ENCODE peak calls at places on chromosomes 7 and 10, in ten cellular contexts. One of them, this sample, is unnamed.

GRCh38 chr10:62327897-62328296 is 46.3 kb upstream of the ZNF365 start:
- DNase-seq in occipital lobe: no peak
- DNase-seq in left ventricle myocardium inferior: no peak
- DNase-seq in cardiac muscle cell: no peak
- DNase-seq in GM23338: no peak
- DNase-seq in left cardiac atrium: no peak
- DNase-seq in NCI-H1694 treated with DMSO at 0.1 percent for 48 hours: no peak
- DNase-seq in stimulated activated CD4-positive, alpha-beta T cell treated with anti-CD3 and anti-CD28 coated beads, TNF-alpha, amount 100 ng/mL, for 4 hours: no peak
- DNase-seq in effector memory CD8-positive, alpha-beta T cell: no peak
- DNase-seq in fibroblast of the conjunctiva: peak
- DNase-seq in this sample: no peak

GRCh38 chr7:91151916-91152315 is 112.3 kb upstream of the FZD1 start:
- DNase-seq in GM23338: no peak
- DNase-seq in stimulated activated CD4-positive, alpha-beta T cell treated with anti-CD3 and anti-CD28 coated beads, TNF-alpha, amount 100 ng/mL, for 4 hours: no peak
- DNase-seq in fibroblast of the conjunctiva: no peak
- DNase-seq in effector memory CD8-positive, alpha-beta T cell: no peak
- DNase-seq in occipital lobe: no peak
- DNase-seq in left ventricle myocardium inferior: no peak
- DNase-seq in left cardiac atrium: no peak
- DNase-seq in cardiac muscle cell: no peak
- DNase-seq in NCI-H1694 treated with DMSO at 0.1 percent for 48 hours: no peak
- DNase-seq in this sample: no peak

GRCh38 chr7:85074-85945 is 107.1 kb upstream of the FAM20C start:
- DNase-seq in effector memory CD8-positive, alpha-beta T cell: no peak
- DNase-seq in fibroblast of the conjunctiva: no peak
- DNase-seq in NCI-H1694 treated with DMSO at 0.1 percent for 48 hours: no peak
- DNase-seq in stimulated activated CD4-positive, alpha-beta T cell treated with anti-CD3 and anti-CD28 coated beads, TNF-alpha, amount 100 ng/mL, for 4 hours: no peak
- DNase-seq in left ventricle myocardium inferior: peak
- DNase-seq in cardiac muscle cell: peak
- DNase-seq in GM23338: no peak
- DNase-seq in occipital lobe: no peak
- DNase-seq in left cardiac atrium: no peak
- DNase-seq in this sample: no peak

GRCh38 chr7:149002604-149003003 is 25.7 kb downstream of the PDIA4 start:
- DNase-seq in NCI-H1694 treated with DMSO at 0.1 percent for 48 hours: no peak
- DNase-seq in left ventricle myocardium inferior: no peak
- DNase-seq in effector memory CD8-positive, alpha-beta T cell: no peak
- DNase-seq in occipital lobe: no peak
- DNase-seq in GM23338: no peak
- DNase-seq in cardiac muscle cell: no peak
- DNase-seq in fibroblast of the conjunctiva: no peak
- DNase-seq in stimulated activated CD4-positive, alpha-beta T cell treated with anti-CD3 and anti-CD28 coated beads, TNF-alpha, amount 100 ng/mL, for 4 hours: no peak
- DNase-seq in left cardiac atrium: no peak
- DNase-seq in this sample: no peak

GRCh38 chr7:130344248-130344866 is at the start of gene CPA5:
- DNase-seq in fibroblast of the conjunctiva: no peak
- DNase-seq in cardiac muscle cell: no peak
- DNase-seq in effector memory CD8-positive, alpha-beta T cell: no peak
- DNase-seq in left ventricle myocardium inferior: no peak
- DNase-seq in occipital lobe: no peak
- DNase-seq in stimulated activated CD4-positive, alpha-beta T cell treated with anti-CD3 and anti-CD28 coated beads, TNF-alpha, amount 100 ng/mL, for 4 hours: no peak
- DNase-seq in left cardiac atrium: no peak
- DNase-seq in GM23338: no peak
- DNase-seq in NCI-H1694 treated with DMSO at 0.1 percent for 48 hours: no peak
- DNase-seq in this sample: no peak

GRCh38 chr7:16484453-16485158 is 19.1 kb upstream of the SOSTDC1 start:
- DNase-seq in stimulated activated CD4-positive, alpha-beta T cell treated with anti-CD3 and anti-CD28 coated beads, TNF-alpha, amount 100 ng/mL, for 4 hours: no peak
- DNase-seq in left cardiac atrium: no peak
- DNase-seq in effector memory CD8-positive, alpha-beta T cell: no peak
- DNase-seq in occipital lobe: no peak
- DNase-seq in GM23338: peak
- DNase-seq in cardiac muscle cell: peak
- DNase-seq in left ventricle myocardium inferior: no peak
- DNase-seq in NCI-H1694 treated with DMSO at 0.1 percent for 48 hours: no peak
- DNase-seq in fibroblast of the conjunctiva: no peak
- DNase-seq in this sample: no peak

GRCh38 chr10:106384541-106384940 is 780.0 kb downstream of the SORCS1 start:
- DNase-seq in effector memory CD8-positive, alpha-beta T cell: no peak
- DNase-seq in GM23338: no peak
- DNase-seq in left cardiac atrium: no peak
- DNase-seq in cardiac muscle cell: peak
- DNase-seq in fibroblast of the conjunctiva: no peak
- DNase-seq in occipital lobe: no peak
- DNase-seq in left ventricle myocardium inferior: no peak
- DNase-seq in stimulated activated CD4-positive, alpha-beta T cell treated with anti-CD3 and anti-CD28 coated beads, TNF-alpha, amount 100 ng/mL, for 4 hours: no peak
- DNase-seq in NCI-H1694 treated with DMSO at 0.1 percent for 48 hours: no peak
- DNase-seq in this sample: no peak

GRCh38 chr10:5659702-5660528 is 6.5 kb downstream of the ASB13 start:
- DNase-seq in left ventricle myocardium inferior: no peak
- DNase-seq in stimulated activated CD4-positive, alpha-beta T cell treated with anti-CD3 and anti-CD28 coated beads, TNF-alpha, amount 100 ng/mL, for 4 hours: no peak
- DNase-seq in NCI-H1694 treated with DMSO at 0.1 percent for 48 hours: no peak
- DNase-seq in effector memory CD8-positive, alpha-beta T cell: no peak
- DNase-seq in cardiac muscle cell: peak
- DNase-seq in occipital lobe: no peak
- DNase-seq in left cardiac atrium: peak
- DNase-seq in fibroblast of the conjunctiva: peak
- DNase-seq in GM23338: peak
- DNase-seq in this sample: no peak

GRCh38 chr10:58780481-58780880 is 267.8 kb downstream of the BICC1 start:
- DNase-seq in occipital lobe: no peak
- DNase-seq in GM23338: no peak
- DNase-seq in cardiac muscle cell: peak
- DNase-seq in fibroblast of the conjunctiva: no peak
- DNase-seq in left cardiac atrium: no peak
- DNase-seq in left ventricle myocardium inferior: no peak
- DNase-seq in NCI-H1694 treated with DMSO at 0.1 percent for 48 hours: no peak
- DNase-seq in effector memory CD8-positive, alpha-beta T cell: no peak
- DNase-seq in stimulated activated CD4-positive, alpha-beta T cell treated with anti-CD3 and anti-CD28 coated beads, TNF-alpha, amount 100 ng/mL, for 4 hours: no peak
- DNase-seq in this sample: no peak

GRCh38 chr10:112461029-112461887 is 14.2 kb downstream of the VTI1A start:
- DNase-seq in left ventricle myocardium inferior: no peak
- DNase-seq in GM23338: no peak
- DNase-seq in fibroblast of the conjunctiva: peak
- DNase-seq in occipital lobe: no peak
- DNase-seq in left cardiac atrium: no peak
- DNase-seq in cardiac muscle cell: peak
- DNase-seq in effector memory CD8-positive, alpha-beta T cell: no peak
- DNase-seq in stimulated activated CD4-positive, alpha-beta T cell treated with anti-CD3 and anti-CD28 coated beads, TNF-alpha, amount 100 ng/mL, for 4 hours: no peak
- DNase-seq in NCI-H1694 treated with DMSO at 0.1 percent for 48 hours: no peak
- DNase-seq in this sample: no peak

GRCh38 chr10:91105269-91105668 is 115.2 kb upstream of the PCGF5 start:
- DNase-seq in effector memory CD8-positive, alpha-beta T cell: no peak
- DNase-seq in NCI-H1694 treated with DMSO at 0.1 percent for 48 hours: no peak
- DNase-seq in fibroblast of the conjunctiva: no peak
- DNase-seq in occipital lobe: no peak
- DNase-seq in GM23338: no peak
- DNase-seq in stimulated activated CD4-positive, alpha-beta T cell treated with anti-CD3 and anti-CD28 coated beads, TNF-alpha, amount 100 ng/mL, for 4 hours: no peak
- DNase-seq in cardiac muscle cell: no peak
- DNase-seq in left cardiac atrium: no peak
- DNase-seq in left ventricle myocardium inferior: no peak
- DNase-seq in this sample: no peak

GRCh38 chr7:12257582-12257981 is 46.5 kb downstream of the TMEM106B start:
- DNase-seq in fibroblast of the conjunctiva: peak
- DNase-seq in GM23338: no peak
- DNase-seq in left ventricle myocardium inferior: no peak
- DNase-seq in stimulated activated CD4-positive, alpha-beta T cell treated with anti-CD3 and anti-CD28 coated beads, TNF-alpha, amount 100 ng/mL, for 4 hours: no peak
- DNase-seq in left cardiac atrium: no peak
- DNase-seq in effector memory CD8-positive, alpha-beta T cell: peak
- DNase-seq in NCI-H1694 treated with DMSO at 0.1 percent for 48 hours: no peak
- DNase-seq in occipital lobe: no peak
- DNase-seq in cardiac muscle cell: peak
- DNase-seq in this sample: no peak

GRCh38 chr10:5433182-5433581 is 20.8 kb downstream of the NET1 start:
- DNase-seq in fibroblast of the conjunctiva: no peak
- DNase-seq in stimulated activated CD4-positive, alpha-beta T cell treated with anti-CD3 and anti-CD28 coated beads, TNF-alpha, amount 100 ng/mL, for 4 hours: no peak
- DNase-seq in effector memory CD8-positive, alpha-beta T cell: no peak
- DNase-seq in left ventricle myocardium inferior: no peak
- DNase-seq in occipital lobe: no peak
- DNase-seq in cardiac muscle cell: no peak
- DNase-seq in NCI-H1694 treated with DMSO at 0.1 percent for 48 hours: no peak
- DNase-seq in left cardiac atrium: no peak
- DNase-seq in GM23338: no peak
- DNase-seq in this sample: no peak

GRCh38 chr10:97188234-97188847 is 2.6 kb upstream of the SLIT1 start:
- DNase-seq in left cardiac atrium: no peak
- DNase-seq in NCI-H1694 treated with DMSO at 0.1 percent for 48 hours: peak
- DNase-seq in stimulated activated CD4-positive, alpha-beta T cell treated with anti-CD3 and anti-CD28 coated beads, TNF-alpha, amount 100 ng/mL, for 4 hours: no peak
- DNase-seq in effector memory CD8-positive, alpha-beta T cell: no peak
- DNase-seq in cardiac muscle cell: no peak
- DNase-seq in occipital lobe: no peak
- DNase-seq in GM23338: no peak
- DNase-seq in fibroblast of the conjunctiva: no peak
- DNase-seq in left ventricle myocardium inferior: no peak
- DNase-seq in this sample: peak

GRCh38 chr7:75879771-75880184 is 944 bp downstream of the RHBDD2 start:
- DNase-seq in cardiac muscle cell: peak
- DNase-seq in GM23338: peak
- DNase-seq in left cardiac atrium: no peak
- DNase-seq in left ventricle myocardium inferior: no peak
- DNase-seq in fibroblast of the conjunctiva: no peak
- DNase-seq in stimulated activated CD4-positive, alpha-beta T cell treated with anti-CD3 and anti-CD28 coated beads, TNF-alpha, amount 100 ng/mL, for 4 hours: no peak
- DNase-seq in effector memory CD8-positive, alpha-beta T cell: no peak
- DNase-seq in NCI-H1694 treated with DMSO at 0.1 percent for 48 hours: no peak
- DNase-seq in occipital lobe: no peak
- DNase-seq in this sample: no peak

GRCh38 chr10:130913844-130914243 is 397.7 kb downstream of the TCERG1L start:
- DNase-seq in effector memory CD8-positive, alpha-beta T cell: no peak
- DNase-seq in occipital lobe: no peak
- DNase-seq in left ventricle myocardium inferior: no peak
- DNase-seq in cardiac muscle cell: no peak
- DNase-seq in fibroblast of the conjunctiva: no peak
- DNase-seq in stimulated activated CD4-positive, alpha-beta T cell treated with anti-CD3 and anti-CD28 coated beads, TNF-alpha, amount 100 ng/mL, for 4 hours: no peak
- DNase-seq in NCI-H1694 treated with DMSO at 0.1 percent for 48 hours: no peak
- DNase-seq in GM23338: no peak
- DNase-seq in left cardiac atrium: no peak
- DNase-seq in this sample: no peak

GRCh38 chr10:60382946-60383681 is 6.6 kb downstream of the ANK3 start:
- DNase-seq in occipital lobe: no peak
- DNase-seq in left cardiac atrium: no peak
- DNase-seq in effector memory CD8-positive, alpha-beta T cell: no peak
- DNase-seq in left ventricle myocardium inferior: no peak
- DNase-seq in stimulated activated CD4-positive, alpha-beta T cell treated with anti-CD3 and anti-CD28 coated beads, TNF-alpha, amount 100 ng/mL, for 4 hours: no peak
- DNase-seq in NCI-H1694 treated with DMSO at 0.1 percent for 48 hours: no peak
- DNase-seq in cardiac muscle cell: peak
- DNase-seq in GM23338: no peak
- DNase-seq in fibroblast of the conjunctiva: no peak
- DNase-seq in this sample: no peak

GRCh38 chr10:28241766-28242399 is 61.0 kb downstream of the MPP7 start:
- DNase-seq in fibroblast of the conjunctiva: peak
- DNase-seq in occipital lobe: no peak
- DNase-seq in left ventricle myocardium inferior: no peak
- DNase-seq in GM23338: peak
- DNase-seq in stimulated activated CD4-positive, alpha-beta T cell treated with anti-CD3 and anti-CD28 coated beads, TNF-alpha, amount 100 ng/mL, for 4 hours: no peak
- DNase-seq in cardiac muscle cell: peak
- DNase-seq in left cardiac atrium: no peak
- DNase-seq in NCI-H1694 treated with DMSO at 0.1 percent for 48 hours: no peak
- DNase-seq in effector memory CD8-positive, alpha-beta T cell: peak
- DNase-seq in this sample: no peak

GRCh38 chr10:43250925-43251663 is 15.8 kb downstream of the RASGEF1A start:
- DNase-seq in left ventricle myocardium inferior: peak
- DNase-seq in fibroblast of the conjunctiva: no peak
- DNase-seq in cardiac muscle cell: no peak
- DNase-seq in occipital lobe: no peak
- DNase-seq in left cardiac atrium: peak
- DNase-seq in stimulated activated CD4-positive, alpha-beta T cell treated with anti-CD3 and anti-CD28 coated beads, TNF-alpha, amount 100 ng/mL, for 4 hours: no peak
- DNase-seq in NCI-H1694 treated with DMSO at 0.1 percent for 48 hours: no peak
- DNase-seq in effector memory CD8-positive, alpha-beta T cell: no peak
- DNase-seq in GM23338: no peak
- DNase-seq in this sample: no peak

GRCh38 chr10:63922714-63923317 is 401.6 kb downstream of the REEP3 start:
- DNase-seq in left ventricle myocardium inferior: no peak
- DNase-seq in NCI-H1694 treated with DMSO at 0.1 percent for 48 hours: no peak
- DNase-seq in stimulated activated CD4-positive, alpha-beta T cell treated with anti-CD3 and anti-CD28 coated beads, TNF-alpha, amount 100 ng/mL, for 4 hours: no peak
- DNase-seq in fibroblast of the conjunctiva: no peak
- DNase-seq in cardiac muscle cell: no peak
- DNase-seq in GM23338: no peak
- DNase-seq in effector memory CD8-positive, alpha-beta T cell: no peak
- DNase-seq in occipital lobe: no peak
- DNase-seq in left cardiac atrium: no peak
- DNase-seq in this sample: no peak

GRCh38 chr10:70902659-70903261 is 14.4 kb upstream of the PCBD1 start:
- DNase-seq in fibroblast of the conjunctiva: no peak
- DNase-seq in cardiac muscle cell: no peak
- DNase-seq in effector memory CD8-positive, alpha-beta T cell: no peak
- DNase-seq in left ventricle myocardium inferior: no peak
- DNase-seq in occipital lobe: no peak
- DNase-seq in stimulated activated CD4-positive, alpha-beta T cell treated with anti-CD3 and anti-CD28 coated beads, TNF-alpha, amount 100 ng/mL, for 4 hours: no peak
- DNase-seq in NCI-H1694 treated with DMSO at 0.1 percent for 48 hours: no peak
- DNase-seq in left cardiac atrium: no peak
- DNase-seq in GM23338: no peak
- DNase-seq in this sample: no peak

GRCh38 chr10:77180794-77181193 is 456.8 kb downstream of the KCNMA1 start:
- DNase-seq in cardiac muscle cell: no peak
- DNase-seq in occipital lobe: no peak
- DNase-seq in GM23338: no peak
- DNase-seq in left ventricle myocardium inferior: no peak
- DNase-seq in effector memory CD8-positive, alpha-beta T cell: no peak
- DNase-seq in fibroblast of the conjunctiva: no peak
- DNase-seq in stimulated activated CD4-positive, alpha-beta T cell treated with anti-CD3 and anti-CD28 coated beads, TNF-alpha, amount 100 ng/mL, for 4 hours: no peak
- DNase-seq in left cardiac atrium: no peak
- DNase-seq in NCI-H1694 treated with DMSO at 0.1 percent for 48 hours: no peak
- DNase-seq in this sample: no peak

GRCh38 chr10:121165276-121165675 is 314.1 kb downstream of the WDR11 start:
- DNase-seq in occipital lobe: no peak
- DNase-seq in left cardiac atrium: no peak
- DNase-seq in effector memory CD8-positive, alpha-beta T cell: no peak
- DNase-seq in NCI-H1694 treated with DMSO at 0.1 percent for 48 hours: no peak
- DNase-seq in GM23338: no peak
- DNase-seq in stimulated activated CD4-positive, alpha-beta T cell treated with anti-CD3 and anti-CD28 coated beads, TNF-alpha, amount 100 ng/mL, for 4 hours: no peak
- DNase-seq in fibroblast of the conjunctiva: no peak
- DNase-seq in cardiac muscle cell: peak
- DNase-seq in left ventricle myocardium inferior: no peak
- DNase-seq in this sample: no peak

GRCh38 chr10:65377687-65378086 is 1548.1 kb upstream of the LRRTM3 start:
- DNase-seq in GM23338: peak
- DNase-seq in stimulated activated CD4-positive, alpha-beta T cell treated with anti-CD3 and anti-CD28 coated beads, TNF-alpha, amount 100 ng/mL, for 4 hours: no peak
- DNase-seq in effector memory CD8-positive, alpha-beta T cell: no peak
- DNase-seq in left cardiac atrium: no peak
- DNase-seq in occipital lobe: no peak
- DNase-seq in NCI-H1694 treated with DMSO at 0.1 percent for 48 hours: no peak
- DNase-seq in left ventricle myocardium inferior: no peak
- DNase-seq in fibroblast of the conjunctiva: no peak
- DNase-seq in cardiac muscle cell: no peak
- DNase-seq in this sample: no peak

GRCh38 chr7:126806614-126807013 is 446.1 kb downstream of the GRM8 start:
- DNase-seq in stimulated activated CD4-positive, alpha-beta T cell treated with anti-CD3 and anti-CD28 coated beads, TNF-alpha, amount 100 ng/mL, for 4 hours: no peak
- DNase-seq in occipital lobe: no peak
- DNase-seq in left cardiac atrium: no peak
- DNase-seq in left ventricle myocardium inferior: no peak
- DNase-seq in fibroblast of the conjunctiva: no peak
- DNase-seq in NCI-H1694 treated with DMSO at 0.1 percent for 48 hours: no peak
- DNase-seq in cardiac muscle cell: no peak
- DNase-seq in effector memory CD8-positive, alpha-beta T cell: no peak
- DNase-seq in GM23338: no peak
- DNase-seq in this sample: no peak

This sample was measured in anterior cingulate cortex.